ENCODE peak calls at places on chromosomes 11 and 22, in ten cellular contexts. S is colonic mucosa; W is sigmoid colon; B is CD4-positive, CD25-positive, alpha-beta regulatory T cell; U is transverse colon; Z is A549; E is PC-9; O is effector memory CD4-positive, alpha-beta T cell; G is tibial artery; M is IMR-90. T is an unnamed sample. For H3K4me1, the result is how much of the 10 kb centered on the place peaks cover.

GRCh38 chr22:23608583-23608982 is 23.5 kb downstream of the DRICH1 start:
- DNase-seq in G (no peak), Z (no peak), E (no peak), U (no peak), B (no peak), W (no peak), O (no peak), S (no peak), M (peak), T (no peak)

GRCh38 chr11:1546077-1546535 is 26.0 kb downstream of the DUSP8 start:
- DNase-seq in B (no peak), M (no peak), G (no peak), E (peak), O (no peak), W (no peak), U (peak), S (peak), Z (no peak), T (no peak)

GRCh38 chr11:19101803-19102520 is 15.0 kb upstream of the ZDHHC13 start:
- DNase-seq in E (no peak), M (no peak), Z (no peak), S (peak), W (no peak), U (no peak), G (no peak), O (no peak), B (no peak), T (no peak)

GRCh38 chr11:1391165-1392010 is 1.7 kb downstream of the BRSK2 start:
- DNase-seq in S (no peak), U (no peak), Z (no peak), O (no peak), B (no peak), G (no peak), E (no peak), M (no peak), W (no peak), T (no peak)

GRCh38 chr11:34784318-34784841 is 131.8 kb downstream of the APIP start:
- DNase-seq in M (no peak), W (no peak), Z (no peak), B (no peak), S (no peak), U (no peak), G (no peak), O (no peak), E (no peak), T (no peak)

GRCh38 chr11:102192349-102193066 is 82.3 kb downstream of the YAP1 start:
- DNase-seq in U (no peak), W (no peak), B (no peak), Z (no peak), S (no peak), M (no peak), G (no peak), E (no peak), O (no peak), T (no peak)

GRCh38 chr11:115462004-115462541 is 42.1 kb downstream of the CADM1 start:
- DNase-seq in U (no peak), Z (no peak), M (peak), E (no peak), W (no peak), G (no peak), O (no peak), S (no peak), B (no peak), T (no peak)

GRCh38 chr22:41975299-41976069 is 6.2 kb downstream of the SEPTIN3 start:
- DNase-seq in M (no peak), S (no peak), E (no peak), G (no peak), W (no peak), O (no peak), B (no peak), U (no peak), Z (no peak), T (no peak)

GRCh38 chr11:82869657-82870056 is 30.6 kb downstream of the PRCP start:
- DNase-seq in U (no peak), M (no peak), O (no peak), G (no peak), Z (no peak), B (no peak), S (no peak), W (no peak), E (no peak), T (no peak)

GRCh38 chr22:24695958-24696511 is 78.5 kb downstream of the PIWIL3 start:
- DNase-seq in W (no peak), E (no peak), Z (no peak), G (no peak), S (peak), B (no peak), U (no peak), O (no peak), M (peak), T (no peak)

GRCh38 chr22:44245438-44245837 is 64.7 kb downstream of the PARVG start:
- DNase-seq in W (no peak), Z (no peak), M (no peak), U (no peak), E (no peak), S (no peak), G (no peak), B (no peak), O (no peak), T (no peak)

GRCh38 chr11:126311464-126312291 is 7.8 kb downstream of the DCPS start:
- DNase-seq in E (no peak), M (no peak), Z (no peak), S (no peak), W (peak), B (no peak), G (no peak), U (peak), O (no peak), T (no peak)

GRCh38 chr22:46878549-46878948 is 116.1 kb downstream of the TBC1D22A start:
- DNase-seq in S (no peak), Z (peak), U (no peak), W (no peak), B (no peak), M (no peak), E (no peak), O (no peak), G (no peak), T (no peak)

GRCh38 chr11:120658071-120658423 is 146.5 kb downstream of the GRIK4 start:
- DNase-seq in Z (no peak), E (no peak), M (no peak), B (no peak), U (no peak), W (no peak), O (no peak), S (no peak), G (no peak), T (no peak)

GRCh38 chr22:47623056-47623739 is 860.7 kb downstream of the TBC1D22A start:
- DNase-seq in Z (no peak), G (peak), W (peak), E (no peak), U (no peak), M (no peak), S (no peak), O (no peak), B (no peak), T (no peak)

GRCh38 chr11:46293066-46293465 is 15.6 kb downstream of the CREB3L1 start:
- DNase-seq in Z (no peak), S (no peak), O (no peak), B (no peak), M (no peak), U (no peak), G (no peak), W (no peak), E (no peak), T (no peak)

GRCh38 chr11:46290598-46291309 is 13.3 kb downstream of the CREB3L1 start:
- DNase-seq in M (peak), W (peak), S (peak), Z (peak), U (peak), O (no peak), B (no peak), G (no peak), E (peak), T (no peak)

GRCh38 chr11:46291441-46292143 is 14.1 kb downstream of the CREB3L1 start:
- DNase-seq in E (no peak), M (peak), O (no peak), G (no peak), U (no peak), W (peak), S (no peak), Z (no peak), B (no peak), T (no peak)

GRCh38 chr11:46288451-46288850 is 11.0 kb downstream of the CREB3L1 start:
- DNase-seq in B (no peak), M (no peak), S (no peak), G (no peak), U (no peak), W (no peak), O (no peak), E (no peak), Z (no peak), T (no peak)

DNA sequence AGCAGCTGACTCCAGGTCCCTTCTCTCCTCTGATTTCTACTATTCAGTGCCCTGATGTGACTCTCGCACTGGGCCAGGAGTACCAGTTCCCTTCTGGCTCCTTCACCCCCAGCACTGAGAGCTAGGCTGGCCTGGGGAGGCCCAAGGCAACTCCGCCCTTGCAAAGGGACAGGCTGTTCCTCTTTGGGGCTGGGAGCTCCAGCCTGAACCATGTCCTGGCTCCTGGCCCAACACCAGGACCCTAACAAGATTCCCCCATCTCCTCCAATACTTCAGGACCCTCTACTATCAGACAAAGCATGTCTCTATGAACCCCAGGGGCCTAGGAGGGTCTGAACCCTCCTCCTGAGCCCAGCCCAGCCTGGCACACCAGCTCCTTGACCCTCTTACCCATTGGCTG is 12.6 kb downstream of the CREB3L1 start:
- DNase-seq in S (no peak), G (no peak), W (no peak), Z (no peak), M (no peak), U (no peak), E (no peak), B (no peak), O (no peak), T (no peak)
- H3K4me3 ChIP-seq in S (no peak), G (no peak), W (no peak), Z (no peak), M (no peak), U (no peak), E (no peak), B (no peak), O (no peak), T (no peak)

GRCh38 chr22:29300467-29300806 is 6.0 kb upstream of the GAS2L1 start:
- DNase-seq in B (no peak), W (no peak), M (no peak), O (no peak), S (no peak), Z (no peak), E (no peak), U (no peak), G (no peak), T (no peak)

GRCh38 chr22:29300807-29301601 is 5.4 kb upstream of the GAS2L1 start:
- DNase-seq in O (no peak), S (no peak), B (no peak), G (no peak), W (no peak), M (no peak), E (no peak), U (no peak), Z (no peak), T (no peak)

GRCh38 chr22:29301716-29302401 is 4.6 kb upstream of the GAS2L1 start:
- DNase-seq in Z (no peak), O (no peak), U (no peak), E (no peak), S (no peak), W (no peak), M (no peak), G (no peak), B (no peak), T (no peak)

GRCh38 chr22:29302402-29302680 is 4.1 kb upstream of the GAS2L1 start:
- DNase-seq in S (no peak), E (no peak), B (no peak), M (no peak), U (no peak), G (no peak), O (no peak), W (no peak), Z (no peak), T (no peak)

DNA sequence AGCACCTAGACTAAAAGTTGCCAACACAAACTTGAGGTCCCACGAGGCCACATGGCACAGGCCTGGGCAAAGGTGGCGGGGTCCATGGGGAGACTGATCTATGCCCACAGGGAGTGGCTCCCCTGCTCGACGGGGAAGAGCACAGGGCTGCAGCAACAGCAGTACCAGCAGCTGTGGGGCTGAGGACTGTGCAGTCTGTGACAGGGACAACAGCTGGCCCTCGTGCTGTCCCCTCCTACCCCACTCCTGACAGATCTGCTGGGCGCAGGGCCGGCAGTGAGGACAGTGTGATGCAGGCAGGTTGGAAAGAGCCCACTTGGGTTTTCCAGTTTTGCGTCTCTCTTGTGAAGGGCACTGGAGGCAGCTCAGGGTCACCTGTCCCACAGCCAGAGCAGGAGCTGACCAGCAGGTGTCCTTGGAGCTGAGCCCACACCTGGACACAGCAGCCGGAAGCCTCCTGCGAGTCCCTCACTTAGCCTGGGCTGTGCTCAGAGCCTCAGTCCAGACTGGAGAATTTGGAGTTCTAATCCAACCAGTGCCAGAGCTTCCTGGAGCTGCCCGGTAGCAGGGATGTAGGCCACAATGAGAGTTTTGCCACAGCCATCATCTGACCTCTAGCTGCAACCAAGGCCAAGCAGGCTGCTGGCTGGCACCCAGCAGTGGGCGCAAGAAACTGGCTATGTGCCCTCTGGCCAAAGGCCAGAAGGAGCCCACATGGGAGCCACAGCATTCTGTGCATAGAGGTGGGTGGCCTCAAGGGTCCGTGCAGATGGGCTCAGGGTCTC is 3.6 kb upstream of the GAS2L1 start:
- DNase-seq in M (no peak), U (no peak), B (no peak), G (no peak), W (no peak), S (no peak), O (no peak), Z (no peak), E (no peak), T (no peak)
- H3K27ac ChIP-seq in M (no peak), U (no peak), B (no peak), G (peak), W (no peak), S (no peak), O (no peak), Z (no peak), E (no peak), T (no peak)

GRCh38 chr11:117815262-117815803 is 9.2 kb downstream of the FXYD2 start:
- DNase-seq in E (no peak), S (no peak), M (no peak), O (peak), Z (no peak), W (no peak), B (peak), G (no peak), U (peak), T (peak)

GRCh38 chr11:117817213-117818035 is 7.1 kb downstream of the FXYD2 start:
- DNase-seq in U (peak), W (peak), O (peak), E (peak), S (peak), B (peak), G (peak), Z (peak), M (peak), T (peak)

GRCh38 chr11:117816846-117817212 is 7.7 kb downstream of the FXYD2 start:
- DNase-seq in W (no peak), Z (no peak), U (no peak), S (no peak), O (no peak), E (no peak), M (no peak), G (no peak), B (no peak), T (no peak)

GRCh38 chr11:117814766-117815261 is 9.7 kb downstream of the FXYD2 start:
- DNase-seq in M (no peak), Z (peak), W (peak), B (peak), E (no peak), O (peak), U (peak), S (peak), G (no peak), T (peak)

GRCh38 chr11:117816151-117816741 is 8.3 kb downstream of the FXYD2 start:
- DNase-seq in W (no peak), U (no peak), O (no peak), G (no peak), Z (peak), B (no peak), M (peak), S (no peak), E (peak), T (no peak)
- H3K4me1 ChIP-seq in W (under half), U (under half), O (under half), G (under half), Z (under half), B (under half), M (under half), S (under half), E (under half), T (under half)

DNA sequence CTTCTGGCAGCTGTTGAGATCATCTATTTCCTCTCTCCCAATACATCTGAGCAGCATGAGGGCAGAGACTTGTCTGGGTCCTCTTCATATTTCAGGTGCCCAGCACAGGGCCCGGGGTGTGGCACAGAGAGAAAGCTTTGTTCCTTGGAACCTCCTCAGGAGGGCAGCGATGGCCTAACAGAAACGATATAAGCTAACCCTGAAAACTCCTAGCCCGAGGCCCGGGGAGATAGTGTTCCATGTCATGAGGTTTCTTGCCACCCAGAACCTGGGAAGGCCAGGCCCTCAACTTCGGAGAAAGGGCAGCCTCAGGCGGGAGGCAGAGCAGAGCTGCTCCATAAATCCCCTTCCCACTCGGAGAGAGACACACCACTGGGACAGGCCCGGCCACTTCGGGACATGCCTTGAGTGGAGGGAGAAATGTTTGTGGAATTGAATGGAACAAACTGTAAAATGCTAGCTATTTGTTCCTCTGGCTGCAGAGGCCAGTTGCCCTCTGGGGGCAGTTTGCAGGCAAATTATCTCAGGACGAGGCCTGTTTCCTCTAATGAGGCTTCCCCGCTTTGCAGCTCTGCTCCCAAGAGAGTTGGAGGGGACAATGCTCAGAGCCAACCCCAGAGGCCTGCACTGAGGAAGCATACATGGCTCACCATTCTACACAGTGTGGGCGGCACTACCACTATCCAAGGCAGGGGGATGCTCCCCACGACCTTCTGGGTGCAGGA is 11.6 kb downstream of the ARRB1 start:
- DNase-seq in O (no peak), U (no peak), W (no peak), G (no peak), E (no peak), Z (peak), S (peak), M (no peak), B (no peak), T (no peak)
- H3K4me3 ChIP-seq in O (peak), U (no peak), W (no peak), G (no peak), E (no peak), Z (no peak), S (no peak), M (no peak), B (no peak), T (no peak)

T was measured in CD4-positive, alpha-beta memory T cell.